ENCODE peak calls at places on chromosomes 16 and 17, in six cellular contexts. N is activated CD4-positive, alpha-beta T cell treated with anti-CD3 and anti-CD28 coated beads, Interleukin-2, amount 50 U/mL, for 48 hours; E is C1 segment of cervical spinal cord; Z is upper lobe of right lung; F is stimulated activated CD8-positive, alpha-beta memory T cell treated with anti-CD3 and anti-CD28 coated beads, Interleukin-7, amount 100 ng/mL, for 1 hour; Y is pancreas. A is an unnamed sample.

GRCh38 chr17:12789976-12790805 is 893 bp downstream of the ARHGAP44 start:
- DNase-seq in N (no peak), F (no peak), E (peak), Y (peak), Z (peak), A (no peak)

GRCh38 chr17:75124041-75124818 is 7.3 kb downstream of the NT5C start:
- DNase-seq in N (peak), E (no peak), F (peak), Y (peak), Z (peak), A (no peak)

GRCh38 chr17:65988451-65988850 is 203.5 kb downstream of the CEP112 start:
- DNase-seq in Y (no peak), F (no peak), E (no peak), Z (no peak), N (no peak), A (no peak)

GRCh38 chr17:35709874-35710273 is 21.6 kb upstream of the RASL10B start:
- DNase-seq in F (no peak), Z (no peak), Y (no peak), E (no peak), N (no peak), A (no peak)

GRCh38 chr16:88634141-88634993 is 4.0 kb upstream of the IL17C start:
- DNase-seq in N (peak), F (no peak), Z (peak), E (no peak), Y (no peak), A (no peak)

GRCh38 chr17:58760248-58760647 is 4.6 kb downstream of the PPM1E start:
- DNase-seq in F (no peak), E (no peak), Z (no peak), N (no peak), Y (no peak), A (no peak)

GRCh38 chr17:39177256-39177655 is 11.3 kb upstream of the ARL5C start:
- DNase-seq in Z (no peak), E (no peak), F (no peak), Y (no peak), N (peak), A (no peak)

GRCh38 chr16:58426095-58426494 is 33.8 kb downstream of the GINS3 start:
- DNase-seq in E (peak), F (no peak), Z (no peak), Y (no peak), N (peak), A (no peak)

GRCh38 chr17:75036643-75037268 is 10.0 kb downstream of the ATP5PD start:
- DNase-seq in E (no peak), F (peak), Z (peak), N (peak), Y (peak), A (no peak)

GRCh38 chr17:3474212-3474611 is 1.6 kb upstream of the ASPA start:
- DNase-seq in F (no peak), Z (no peak), Y (no peak), E (no peak), N (no peak), A (no peak)

GRCh38 chr16:66459878-66460277 is 32.8 kb downstream of the BEAN1 start:
- DNase-seq in F (no peak), Y (no peak), Z (peak), E (no peak), N (no peak), A (no peak)

GRCh38 chr17:9132944-9133610 is 111.8 kb downstream of the NTN1 start:
- DNase-seq in F (no peak), N (no peak), Y (no peak), Z (no peak), E (no peak), A (no peak)